ENCODE peak calls at places on chromosomes 2 and 18, in six cellular contexts. One of them, this sample, is unnamed.
A peak's percentile ranks its signal among the peaks of the same experiment; 100 is the strongest.

GRCh38 chr2:234136461-234136860 is 86.0 kb downstream of the SPP2 start:
- DNase-seq in A549: no peak
- DNase-seq in choroid plexus epithelial cell: no peak
- DNase-seq in GM12865: peak; percentile 3
- DNase-seq in hepatocyte: peak; percentile 37
- DNase-seq in A673: no peak
- DNase-seq in this sample: no peak

GRCh38 chr2:37388074-37388473 is 43.6 kb downstream of the QPCT start:
- DNase-seq in A549: no peak
- DNase-seq in choroid plexus epithelial cell: peak; percentile 86
- DNase-seq in GM12865: no peak
- DNase-seq in hepatocyte: peak; percentile 17
- DNase-seq in A673: no peak
- DNase-seq in this sample: no peak

GRCh38 chr2:236775521-236775920 is 205.9 kb downstream of the ACKR3 start:
- DNase-seq in A549: no peak
- DNase-seq in choroid plexus epithelial cell: no peak
- DNase-seq in GM12865: no peak
- DNase-seq in hepatocyte: no peak
- DNase-seq in A673: no peak
- DNase-seq in this sample: no peak

GRCh38 chr2:12177052-12177994 is 430.9 kb downstream of the LPIN1 start:
- DNase-seq in A549: peak; percentile 9
- DNase-seq in choroid plexus epithelial cell: peak; percentile 66
- DNase-seq in GM12865: peak; percentile 74
- DNase-seq in hepatocyte: peak; percentile 65
- DNase-seq in A673: no peak
- DNase-seq in this sample: peak; percentile 69

GRCh38 chr2:196431076-196431475 is 208.4 kb upstream of the CCDC150 start:
- DNase-seq in A549: no peak
- DNase-seq in choroid plexus epithelial cell: peak; percentile 25
- DNase-seq in GM12865: no peak
- DNase-seq in hepatocyte: no peak
- DNase-seq in A673: no peak
- DNase-seq in this sample: no peak

GRCh38 chr2:187544371-187545080 is 9.7 kb downstream of the TFPI start:
- DNase-seq in A549: no peak
- DNase-seq in choroid plexus epithelial cell: peak; percentile 55
- DNase-seq in GM12865: no peak
- DNase-seq in hepatocyte: no peak
- DNase-seq in A673: no peak
- DNase-seq in this sample: no peak

GRCh38 chr2:172098650-172099471 is 3.8 kb downstream of the DLX2 start:
- DNase-seq in A549: peak; percentile 57
- DNase-seq in choroid plexus epithelial cell: peak; percentile 64
- DNase-seq in GM12865: peak; percentile 38
- DNase-seq in hepatocyte: peak; percentile 91
- DNase-seq in A673: peak; percentile 85
- DNase-seq in this sample: no peak

GRCh38 chr2:10659898-10660568 is 29.7 kb downstream of the NOL10 start:
- DNase-seq in A549: peak; percentile 65
- DNase-seq in choroid plexus epithelial cell: peak; percentile 88
- DNase-seq in GM12865: peak; percentile 21
- DNase-seq in hepatocyte: peak; percentile 80
- DNase-seq in A673: peak; percentile 19
- DNase-seq in this sample: peak; percentile 2

GRCh38 chr18:63892544-63892943 is 5.0 kb downstream of the SERPINB2 start:
- DNase-seq in A549: no peak
- DNase-seq in choroid plexus epithelial cell: no peak
- DNase-seq in GM12865: no peak
- DNase-seq in hepatocyte: no peak
- DNase-seq in A673: no peak
- DNase-seq in this sample: no peak

GRCh38 chr2:189783927-189784867 is at the start of the genes ORMDL1 and PMS1:
- DNase-seq in A549: peak; percentile 82
- DNase-seq in choroid plexus epithelial cell: peak; percentile 98
- DNase-seq in GM12865: peak; percentile 98
- DNase-seq in hepatocyte: peak; percentile 97
- DNase-seq in A673: peak; percentile 97
- DNase-seq in this sample: peak; percentile 85

GRCh38 chr2:172052000-172052983 is 33.0 kb upstream of the DLX1 start:
- DNase-seq in A549: no peak
- DNase-seq in choroid plexus epithelial cell: peak; percentile 70
- DNase-seq in GM12865: no peak
- DNase-seq in hepatocyte: no peak
- DNase-seq in A673: no peak
- DNase-seq in this sample: no peak

GRCh38 chr18:36075862-36076587 is 8.7 kb upstream of the RPRD1A start:
- DNase-seq in A549: no peak
- DNase-seq in choroid plexus epithelial cell: peak; percentile 90
- DNase-seq in GM12865: peak; percentile 38
- DNase-seq in hepatocyte: peak; percentile 42
- DNase-seq in A673: no peak
- DNase-seq in this sample: no peak

GRCh38 chr2:129297430-129297829 is 682.0 kb upstream of the RAB6C start:
- DNase-seq in A549: no peak
- DNase-seq in choroid plexus epithelial cell: no peak
- DNase-seq in GM12865: no peak
- DNase-seq in hepatocyte: no peak
- DNase-seq in A673: peak; percentile 58
- DNase-seq in this sample: no peak

GRCh38 chr2:86160156-86160952 is 34.9 kb downstream of the IMMT start:
- DNase-seq in A549: no peak
- DNase-seq in choroid plexus epithelial cell: no peak
- DNase-seq in GM12865: no peak
- DNase-seq in hepatocyte: peak; percentile 6
- DNase-seq in A673: no peak
- DNase-seq in this sample: no peak

GRCh38 chr18:55777666-55778304 is 189.8 kb upstream of the TCF4 start:
- DNase-seq in A549: no peak
- DNase-seq in choroid plexus epithelial cell: no peak
- DNase-seq in GM12865: no peak
- DNase-seq in hepatocyte: no peak
- DNase-seq in A673: peak; percentile 48
- DNase-seq in this sample: no peak

GRCh38 chr2:9178110-9178904 is 28.3 kb upstream of the ASAP2 start:
- DNase-seq in A549: no peak
- DNase-seq in choroid plexus epithelial cell: no peak
- DNase-seq in GM12865: peak; percentile 16
- DNase-seq in hepatocyte: peak; percentile 54
- DNase-seq in A673: no peak
- DNase-seq in this sample: no peak

GRCh38 chr2:231250146-231250545 is 51.7 kb downstream of the ARMC9 start:
- DNase-seq in A549: no peak
- DNase-seq in choroid plexus epithelial cell: no peak
- DNase-seq in GM12865: no peak
- DNase-seq in hepatocyte: no peak
- DNase-seq in A673: no peak
- DNase-seq in this sample: no peak

GRCh38 chr18:2905802-2906521 is 59.2 kb downstream of the EMILIN2 start:
- DNase-seq in A549: peak; percentile 41
- DNase-seq in choroid plexus epithelial cell: no peak
- DNase-seq in GM12865: peak; percentile 66
- DNase-seq in hepatocyte: peak; percentile 71
- DNase-seq in A673: peak; percentile 89
- DNase-seq in this sample: no peak

GRCh38 chr2:173898178-173898668 is 67.0 kb downstream of the SP3 start:
- DNase-seq in A549: no peak
- DNase-seq in choroid plexus epithelial cell: no peak
- DNase-seq in GM12865: peak; percentile 89
- DNase-seq in hepatocyte: no peak
- DNase-seq in A673: no peak
- DNase-seq in this sample: no peak
- H3K4me3 ChIP-seq in A549: no peak overlapping the region
- H3K4me3 ChIP-seq in choroid plexus epithelial cell: no peak overlapping the region
- H3K4me3 ChIP-seq in GM12865: peak overlapping the region; percentile 53
- H3K4me3 ChIP-seq in hepatocyte: no peak overlapping the region
- H3K4me3 ChIP-seq in A673: no peak overlapping the region
- H3K4me3 ChIP-seq in this sample: no peak overlapping the region

DNA sequence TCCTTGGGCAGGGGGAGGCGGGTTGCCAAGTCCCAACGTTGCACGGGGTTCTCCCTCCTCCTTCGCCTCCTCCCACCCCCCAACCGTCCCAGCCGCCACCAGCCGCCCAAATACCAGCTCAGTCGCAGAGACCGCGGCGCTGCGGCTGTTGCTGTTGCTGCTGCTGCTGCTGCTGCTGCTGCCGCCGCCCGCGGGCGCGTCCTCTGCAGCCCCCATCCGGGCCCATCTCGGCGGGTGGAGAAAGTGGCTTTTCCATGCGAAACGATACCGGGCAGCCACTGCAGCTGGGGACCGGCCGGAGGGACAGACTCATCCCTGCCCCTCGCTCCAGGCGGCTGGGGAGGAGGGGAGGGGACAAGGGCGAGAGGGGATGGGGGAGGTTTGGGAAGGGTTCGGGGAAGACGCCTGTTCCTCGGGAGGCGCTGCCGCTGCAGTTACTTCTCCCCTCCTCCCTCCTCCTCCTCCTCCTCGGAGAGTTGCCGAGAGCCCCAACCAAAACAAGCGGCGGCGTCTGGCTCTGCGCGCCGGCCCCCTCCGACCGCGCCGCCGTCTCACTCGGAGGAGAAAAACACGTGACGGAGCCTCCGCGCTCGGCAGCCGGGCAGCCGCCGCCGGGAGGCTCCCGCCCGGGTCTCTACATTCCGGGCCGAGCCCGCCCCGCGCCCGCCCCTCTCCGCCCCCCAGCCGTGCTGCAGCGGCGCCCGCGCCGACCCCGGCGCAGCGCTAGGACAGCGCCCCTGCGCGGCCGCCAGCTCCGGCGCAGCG is at the start of gene IRS1:
- DNase-seq in A549: no peak
- DNase-seq in choroid plexus epithelial cell: peak; percentile 91
- DNase-seq in GM12865: peak; percentile 73
- DNase-seq in hepatocyte: peak; percentile 96
- DNase-seq in A673: peak; percentile 90
- DNase-seq in this sample: peak; percentile 46
- TF ChIP-seq CTCF in A549: peak; percentile 86
- TF ChIP-seq CTCF in choroid plexus epithelial cell: peak; percentile 31
- TF ChIP-seq CTCF in GM12865: peak; percentile 50
- TF ChIP-seq CTCF in hepatocyte: no peak
- TF ChIP-seq CTCF in A673: no peak
- TF ChIP-seq CTCF in this sample: peak; percentile 28

GRCh38 chr2:24452499-24452878 is 38.6 kb upstream of the NCOA1 start:
- DNase-seq in A549: no peak
- DNase-seq in choroid plexus epithelial cell: no peak
- DNase-seq in GM12865: no peak
- DNase-seq in hepatocyte: no peak
- DNase-seq in A673: no peak
- DNase-seq in this sample: no peak

GRCh38 chr2:24451805-24452498 is 39.1 kb upstream of the NCOA1 start:
- DNase-seq in A549: no peak
- DNase-seq in choroid plexus epithelial cell: no peak
- DNase-seq in GM12865: no peak
- DNase-seq in hepatocyte: no peak
- DNase-seq in A673: no peak
- DNase-seq in this sample: no peak

GRCh38 chr2:24448811-24449210 is 42.2 kb upstream of the NCOA1 start:
- DNase-seq in A549: no peak
- DNase-seq in choroid plexus epithelial cell: no peak
- DNase-seq in GM12865: no peak
- DNase-seq in hepatocyte: no peak
- DNase-seq in A673: no peak
- DNase-seq in this sample: no peak

GRCh38 chr2:24453379-24454073 is 37.5 kb upstream of the NCOA1 start:
- DNase-seq in A549: no peak
- DNase-seq in choroid plexus epithelial cell: no peak
- DNase-seq in GM12865: no peak
- DNase-seq in hepatocyte: no peak
- DNase-seq in A673: no peak
- DNase-seq in this sample: no peak

GRCh38 chr2:24449348-24449747 is 41.7 kb upstream of the NCOA1 start:
- DNase-seq in A549: no peak
- DNase-seq in choroid plexus epithelial cell: no peak
- DNase-seq in GM12865: no peak
- DNase-seq in hepatocyte: no peak
- DNase-seq in A673: no peak
- DNase-seq in this sample: no peak
- H3K4me3 ChIP-seq in A549: no peak overlapping the region
- H3K4me3 ChIP-seq in choroid plexus epithelial cell: no peak overlapping the region
- H3K4me3 ChIP-seq in GM12865: no peak overlapping the region
- H3K4me3 ChIP-seq in hepatocyte: no peak overlapping the region
- H3K4me3 ChIP-seq in A673: no peak overlapping the region
- H3K4me3 ChIP-seq in this sample: no peak overlapping the region

DNA sequence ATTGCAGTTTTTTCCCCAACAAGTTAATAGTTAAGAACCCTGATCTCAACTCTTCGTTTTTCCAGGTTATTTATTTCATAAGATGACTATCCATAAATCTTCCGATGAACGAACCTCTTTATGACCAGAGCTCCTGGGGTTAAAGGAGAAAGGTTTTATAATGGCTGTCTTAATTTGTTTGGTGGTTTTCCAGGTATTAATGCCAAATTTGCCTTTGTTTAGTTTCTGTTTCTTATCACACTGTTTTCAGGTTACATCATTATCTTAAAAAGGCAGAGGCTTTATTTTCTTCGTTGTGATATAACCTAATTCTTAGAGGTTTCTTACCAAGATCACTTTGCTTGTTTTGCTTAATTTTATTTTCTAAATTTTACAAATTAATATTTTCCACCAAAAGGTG is 10.1 kb downstream of the ZNF638 start:
- DNase-seq in A549: no peak
- DNase-seq in choroid plexus epithelial cell: no peak
- DNase-seq in GM12865: no peak
- DNase-seq in hepatocyte: no peak
- DNase-seq in A673: no peak
- DNase-seq in this sample: no peak
- TF ChIP-seq CTCF in A549: no peak
- TF ChIP-seq CTCF in choroid plexus epithelial cell: no peak
- TF ChIP-seq CTCF in GM12865: no peak
- TF ChIP-seq CTCF in hepatocyte: no peak
- TF ChIP-seq CTCF in A673: no peak
- TF ChIP-seq CTCF in this sample: no peak

DNA sequence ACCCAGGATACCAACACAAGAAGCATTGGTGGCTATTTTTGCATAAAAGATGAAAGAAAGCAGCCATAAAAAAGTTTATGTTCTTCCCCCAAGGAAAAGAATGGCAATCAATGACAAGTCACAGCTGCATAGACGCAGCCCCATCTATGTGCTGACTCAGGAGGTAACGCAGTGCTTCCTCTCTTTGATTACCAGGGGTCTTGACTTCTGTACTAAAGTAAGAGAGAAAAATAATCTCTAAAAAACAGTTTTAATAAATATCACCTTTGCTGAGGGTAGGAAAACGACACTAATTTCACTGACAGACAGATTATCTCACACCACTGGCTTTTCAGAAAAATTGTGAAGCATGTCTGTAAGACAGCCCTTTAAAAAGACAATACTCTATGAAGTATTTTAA is 33.9 kb upstream of the EVA1A start:
- DNase-seq in A549: no peak
- DNase-seq in choroid plexus epithelial cell: no peak
- DNase-seq in GM12865: no peak
- DNase-seq in hepatocyte: no peak
- DNase-seq in A673: no peak
- DNase-seq in this sample: no peak
- H3K4me3 ChIP-seq in A549: no peak overlapping the region
- H3K4me3 ChIP-seq in choroid plexus epithelial cell: no peak overlapping the region
- H3K4me3 ChIP-seq in GM12865: no peak overlapping the region
- H3K4me3 ChIP-seq in hepatocyte: no peak overlapping the region
- H3K4me3 ChIP-seq in A673: no peak overlapping the region
- H3K4me3 ChIP-seq in this sample: no peak overlapping the region

This sample was measured in retinal pigment epithelial cell.